ENCODE peak calls at places on chromosomes 11 and 22, in ten cellular contexts. C is NB4, M is lower leg skin, K is heart left ventricle, V is Peyer's patch, A is right lobe of liver, J is IMR-90, T is sigmoid colon, I is stomach, H is prostate gland. N is an unnamed sample.

GRCh38 chr11:62546244-62546936 is at the start of gene AHNAK:
- DNase-seq in V (peak), K (peak), H (peak), C (peak), T (peak), M (peak), A (peak), I (peak), J (peak), N (no peak)

GRCh38 chr11:33389635-33390034 is 132.5 kb downstream of the HIPK3 start:
- DNase-seq in T (no peak), A (no peak), C (no peak), H (no peak), V (no peak), K (no peak), I (no peak), J (no peak), M (no peak), N (no peak)

GRCh38 chr11:46026616-46027293 is 94.5 kb downstream of the PHF21A start:
- DNase-seq in J (peak), V (no peak), K (no peak), A (no peak), C (no peak), T (no peak), M (no peak), H (no peak), I (no peak), N (no peak)

GRCh38 chr11:36362902-36363301 is 66.8 kb downstream of the PRR5L start:
- DNase-seq in T (no peak), K (no peak), J (peak), C (no peak), I (no peak), A (no peak), H (no peak), V (no peak), M (no peak), N (no peak)

GRCh38 chr11:15106201-15106965 is 8.3 kb upstream of the INSC start:
- DNase-seq in I (no peak), M (no peak), C (no peak), A (no peak), V (no peak), H (no peak), K (no peak), T (no peak), J (peak), N (no peak)

GRCh38 chr11:61564936-61565696 is 15.8 kb downstream of the SYT7 start:
- DNase-seq in V (no peak), T (no peak), H (no peak), K (no peak), C (no peak), M (no peak), I (no peak), A (no peak), J (no peak), N (no peak)

GRCh38 chr22:47901911-47902310 is 1139.5 kb downstream of the TBC1D22A start:
- DNase-seq in J (no peak), M (no peak), C (no peak), K (no peak), I (no peak), H (no peak), A (no peak), T (no peak), V (no peak), N (no peak)

GRCh38 chr11:78424334-78425270 is 7.0 kb upstream of the GAB2 start:
- DNase-seq in C (peak), V (no peak), I (no peak), M (no peak), A (no peak), K (no peak), H (no peak), J (peak), T (no peak), N (no peak)

GRCh38 chr11:129324533-129325175 is 51.0 kb upstream of the BARX2 start:
- DNase-seq in K (no peak), M (peak), C (peak), V (no peak), T (no peak), A (peak), I (peak), J (no peak), H (no peak), N (no peak)

GRCh38 chr11:72274435-72274834 is 30.5 kb upstream of the PHOX2A start:
- DNase-seq in T (no peak), V (no peak), H (no peak), I (no peak), M (no peak), K (no peak), J (peak), A (no peak), C (no peak), N (no peak)
- TF ChIP-seq POLR2A in T (no peak), V (no peak), H (no peak), I (no peak), M (no peak), K (no peak), J (no peak), A (no peak), C (no peak), N (no peak)

GRCh38 chr22:24594569-24595120 is 1.8 kb upstream of the LRRC75B start:
- DNase-seq in A (no peak), T (no peak), J (no peak), M (no peak), V (no peak), I (peak), H (peak), K (no peak), C (no peak), N (no peak)

GRCh38 chr22:24593810-24594568 is 1.1 kb upstream of the LRRC75B start:
- DNase-seq in T (no peak), A (peak), J (no peak), V (no peak), C (no peak), M (no peak), I (no peak), K (no peak), H (no peak), N (no peak)

GRCh38 chr22:24591286-24591830 is 1.5 kb downstream of the LRRC75B start:
- DNase-seq in M (no peak), C (no peak), T (no peak), H (no peak), K (no peak), A (no peak), I (no peak), V (no peak), J (no peak), N (no peak)

GRCh38 chr22:24592144-24592845 is 578 bp downstream of the LRRC75B start:
- DNase-seq in C (no peak), V (no peak), M (no peak), K (no peak), A (no peak), I (no peak), J (no peak), H (no peak), T (no peak), N (no peak)

DNA sequence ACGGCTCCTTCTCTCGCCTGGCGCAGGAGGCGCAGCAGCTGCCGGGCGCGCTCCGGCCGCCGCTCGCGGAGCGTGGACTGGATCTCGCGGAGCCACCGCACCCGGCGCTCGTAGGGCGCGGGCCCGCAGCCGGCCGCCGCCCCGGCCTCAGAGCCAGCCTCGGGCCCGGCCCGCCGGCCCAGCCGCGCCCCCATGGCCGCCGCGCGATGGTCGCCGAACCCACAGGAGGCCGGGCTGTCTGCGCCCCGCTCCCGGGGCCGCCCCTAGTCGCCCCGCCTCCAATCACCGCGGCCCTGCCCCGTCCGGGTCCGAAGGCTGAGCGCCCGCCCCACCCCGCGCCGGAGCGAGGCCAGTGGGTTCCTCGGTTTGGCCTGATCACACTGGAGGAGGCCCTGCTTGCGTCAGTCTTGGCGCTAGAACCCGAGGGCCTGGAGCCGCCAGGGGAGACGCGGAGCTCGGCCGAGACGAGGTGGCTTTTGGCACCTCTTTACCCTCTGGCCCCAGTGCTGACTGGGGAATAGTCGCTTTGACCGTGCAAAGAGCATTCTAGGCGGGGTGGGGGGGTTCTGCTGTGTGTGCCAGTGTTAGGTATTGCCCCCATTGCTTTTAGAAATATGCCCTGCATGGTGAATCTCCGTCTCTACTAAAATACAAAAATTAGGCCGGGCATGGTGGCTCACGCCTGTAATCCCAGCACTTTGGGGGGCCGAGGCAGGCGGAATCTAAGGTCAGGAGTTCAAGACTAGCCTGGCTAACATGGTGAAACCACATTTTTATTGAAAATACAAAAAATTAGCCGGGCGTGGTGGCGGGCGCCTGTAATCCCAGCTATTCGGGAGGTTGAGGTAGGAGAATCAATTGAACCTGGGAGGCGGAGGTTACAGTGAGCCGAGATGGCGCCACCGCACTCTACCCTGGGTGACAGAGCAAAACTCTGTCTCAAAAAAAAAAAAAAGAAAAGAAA is at the start of gene LRRC75B:
- DNase-seq in J (peak), V (peak), I (peak), M (peak), C (peak), T (peak), H (peak), A (peak), K (peak), N (peak)
- TF ChIP-seq POLR2A in J (peak), V (peak), I (no peak), M (no peak), C (no peak), T (peak), H (peak), A (peak), K (peak), N (no peak)

GRCh38 chr11:23233075-23233474 is 372.8 kb upstream of the CCDC179 start:
- DNase-seq in K (no peak), T (no peak), J (peak), C (no peak), M (no peak), V (no peak), A (no peak), H (no peak), I (no peak), N (no peak)
- TF ChIP-seq POLR2A in K (no peak), T (no peak), J (no peak), C (no peak), M (no peak), V (no peak), A (no peak), H (no peak), I (no peak), N (no peak)

DNA sequence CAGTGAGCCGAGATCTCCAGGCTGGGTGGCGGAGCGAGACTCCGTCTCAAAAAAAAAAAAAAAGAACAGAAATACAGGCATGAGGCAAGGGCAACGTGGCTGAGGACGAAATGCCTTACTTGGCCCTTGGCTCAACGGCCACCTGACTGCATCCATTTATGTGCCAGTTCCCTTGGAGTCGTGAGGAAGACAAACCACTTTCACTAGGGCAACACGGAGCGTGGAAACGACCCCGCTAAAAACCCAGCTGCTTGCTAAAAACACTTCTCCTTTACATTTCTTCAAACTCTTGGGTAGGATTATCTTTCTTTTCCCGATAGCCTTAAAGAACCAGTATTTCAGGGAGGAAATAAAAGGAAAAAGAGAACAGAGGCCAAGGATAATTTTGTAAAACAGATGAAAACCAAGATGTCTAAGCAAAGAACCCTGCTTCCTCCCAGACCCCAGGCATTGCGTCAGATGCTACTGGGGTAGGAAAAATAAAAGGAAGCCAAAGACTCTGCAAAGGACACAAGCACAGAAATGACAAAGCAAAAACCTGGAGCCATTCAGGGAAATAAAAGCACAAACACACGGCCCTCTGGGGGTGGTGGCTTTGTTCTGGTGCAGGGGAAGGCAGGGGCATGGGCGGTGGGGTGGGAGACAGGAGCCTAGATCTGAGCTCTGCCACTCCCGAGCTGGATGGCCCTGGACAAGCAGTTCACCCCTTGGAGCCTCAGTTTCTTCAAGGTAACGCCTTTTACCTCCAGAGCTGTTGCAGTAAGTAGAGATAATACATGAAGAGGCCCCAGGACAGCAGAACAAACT is 37.0 kb downstream of the PC start:
- DNase-seq in T (no peak), C (peak), J (no peak), H (no peak), M (no peak), A (no peak), I (no peak), V (no peak), K (no peak), N (no peak)
- TF ChIP-seq POLR2A in T (no peak), C (no peak), J (no peak), H (no peak), M (no peak), A (no peak), I (no peak), V (no peak), K (no peak), N (no peak)

DNA sequence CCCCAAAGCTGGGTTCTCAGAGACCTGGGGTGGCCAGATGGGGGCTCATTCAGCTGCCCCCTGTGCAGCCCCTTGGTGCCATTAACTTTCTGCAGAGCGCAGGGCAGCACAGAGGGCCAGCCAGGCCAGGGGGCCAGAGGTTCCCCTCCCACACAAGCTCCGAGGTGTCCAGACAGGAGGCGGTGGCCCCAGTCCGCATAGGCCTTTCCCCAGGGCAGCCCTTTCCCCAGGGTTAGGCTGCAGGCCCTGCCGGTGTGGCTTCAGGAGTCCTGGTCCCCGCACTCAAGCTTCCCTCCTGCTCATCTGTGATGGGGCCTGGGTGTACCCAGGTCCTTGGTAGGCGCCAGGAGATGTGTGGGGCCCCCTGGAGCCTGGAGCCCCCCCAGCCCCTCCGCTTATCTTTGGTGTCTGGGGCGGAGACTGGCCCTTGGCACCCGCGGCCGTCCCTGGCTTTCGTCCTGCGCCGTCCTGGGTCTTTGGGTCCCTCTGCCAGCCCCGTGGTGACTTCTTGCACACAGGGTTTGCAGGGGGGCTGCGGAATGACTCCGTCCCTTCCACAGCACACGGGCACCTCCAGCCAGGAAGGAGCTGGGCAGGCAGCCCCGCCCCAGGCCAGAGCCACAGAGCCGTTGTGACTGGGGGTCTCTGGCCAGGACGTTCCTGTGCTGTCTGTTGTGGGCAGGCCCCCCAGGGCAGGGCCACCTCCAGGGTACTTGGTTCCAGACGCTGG is 8.9 kb downstream of the BRSK2 start:
- DNase-seq in I (no peak), T (no peak), C (no peak), V (no peak), J (no peak), H (no peak), A (no peak), M (no peak), K (peak), N (no peak)
- TF ChIP-seq POLR2A in I (no peak), T (no peak), C (no peak), V (no peak), J (no peak), H (no peak), A (no peak), M (no peak), K (no peak), N (no peak)

DNA sequence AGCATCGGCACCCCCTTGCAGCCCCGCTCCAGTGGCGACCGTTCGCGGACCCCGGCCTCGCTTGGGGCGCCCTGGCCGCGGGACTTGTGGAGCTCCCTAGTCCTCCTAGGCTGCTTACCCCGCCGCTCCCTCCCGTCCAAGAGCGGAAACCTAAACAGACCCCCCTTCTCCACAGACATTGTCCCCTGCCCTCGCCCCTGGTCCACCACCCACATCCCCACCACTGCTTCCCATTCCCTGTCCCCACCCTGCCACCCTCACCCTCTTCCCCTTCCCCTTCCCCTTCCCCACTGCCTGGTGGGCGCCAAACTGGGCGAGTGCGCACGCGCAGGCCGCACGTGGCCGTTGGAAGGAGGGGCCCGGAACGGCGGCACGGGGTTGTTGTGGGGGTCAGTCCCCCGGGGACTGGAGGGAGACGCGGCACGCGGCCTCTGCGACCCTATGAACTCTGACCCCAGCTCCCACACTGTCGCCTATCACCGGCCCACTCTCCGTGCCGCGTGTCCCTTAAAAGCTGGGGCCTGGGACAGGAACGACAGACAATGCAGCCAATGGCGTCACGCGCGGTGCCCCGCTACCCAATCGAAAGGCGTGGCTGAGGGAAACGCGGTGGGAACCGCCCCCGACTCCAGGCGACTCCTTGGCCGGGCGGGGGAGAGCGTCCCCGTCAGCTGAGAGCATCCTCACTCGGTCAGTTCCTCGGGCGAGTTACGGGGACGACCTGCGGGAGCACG is at the start of gene SNX32:
- DNase-seq in K (peak), J (peak), T (peak), M (peak), I (peak), H (peak), V (peak), C (peak), A (peak), N (peak)
- TF ChIP-seq POLR2A in K (no peak), J (no peak), T (no peak), M (no peak), I (no peak), H (no peak), V (no peak), C (no peak), A (no peak), N (no peak)

GRCh38 chr11:65634905-65635731 is 2.8 kb upstream of the SIPA1 start:
- DNase-seq in A (no peak), J (no peak), H (no peak), T (no peak), V (no peak), I (no peak), C (no peak), K (peak), M (no peak), N (no peak)

GRCh38 chr11:65636810-65637557 is 917 bp upstream of the SIPA1 start:
- DNase-seq in C (no peak), I (no peak), T (no peak), A (no peak), H (no peak), V (no peak), M (no peak), K (no peak), J (no peak), N (no peak)

GRCh38 chr11:65639623-65640482 is 2.0 kb downstream of the SIPA1 start:
- DNase-seq in A (no peak), H (no peak), M (no peak), C (peak), V (peak), T (no peak), I (no peak), K (no peak), J (no peak), N (peak)

GRCh38 chr11:65636108-65636809 is 1.6 kb upstream of the SIPA1 start:
- DNase-seq in J (no peak), K (peak), H (no peak), I (no peak), M (no peak), V (no peak), A (no peak), T (no peak), C (no peak), N (no peak)

DNA sequence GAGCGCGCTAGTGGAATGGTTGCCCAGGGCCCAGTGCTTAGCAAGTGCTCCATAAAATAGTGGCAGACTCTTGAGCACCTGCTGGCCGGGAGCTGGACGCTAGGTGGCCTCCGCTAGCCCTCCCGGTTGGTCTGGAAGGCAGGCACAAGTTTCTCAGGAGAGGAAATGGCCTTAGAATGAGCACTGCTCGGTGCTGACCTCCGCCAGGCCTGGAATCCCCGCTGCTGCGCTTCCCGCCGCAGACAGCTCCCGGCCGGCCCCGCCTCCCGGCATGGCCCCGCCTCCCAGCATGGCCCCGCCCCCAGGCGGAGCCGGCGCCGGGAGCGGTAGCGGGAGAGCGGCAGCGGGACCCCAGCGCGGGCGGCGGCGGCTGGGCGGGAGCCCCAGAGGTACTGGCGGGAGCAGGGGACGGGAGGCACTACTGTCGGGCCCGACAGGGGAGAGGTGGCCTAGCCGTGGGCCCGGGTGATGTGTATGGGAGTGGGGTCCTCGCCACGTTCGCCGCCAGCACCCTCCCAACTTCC is at the start of gene SIPA1:
- DNase-seq in C (peak), T (peak), J (peak), I (peak), K (peak), M (peak), A (peak), V (peak), H (peak), N (peak)
- TF ChIP-seq POLR2A in C (peak), T (no peak), J (no peak), I (no peak), K (peak), M (no peak), A (peak), V (peak), H (peak), N (peak)

N was measured in GM12891.